ENCODE peak calls at places on chromosomes 2 and 18, in ten cellular contexts. C is heart right ventricle, Y is esophagus squamous epithelium, D is H9, E is lung, S is transverse colon, A is uterus, W is adipocyte, L is aorta, V is cardiac muscle cell. Z is an unnamed sample.
A peak's percentile ranks its signal among the peaks of the same experiment; 100 is the strongest.

GRCh38 chr2:161402297-161402696 is 13.8 kb upstream of the TBR1 start:
- DNase-seq in C (no peak), Y (no peak), D (no peak), E (no peak), S (no peak), A (no peak), W (no peak), L (no peak), V (no peak), Z (no peak)

GRCh38 chr18:55265130-55265675 is 305.9 kb upstream of the CCDC68 start:
- DNase-seq in C (no peak), Y (no peak), D (no peak), E (no peak), S (no peak), A (no peak), W (no peak), L (no peak), V (no peak), Z (no peak)

GRCh38 chr18:48631851-48632250 is 93.0 kb downstream of the CTIF start:
- DNase-seq in C (no peak), Y (no peak), D (no peak), E (no peak), S (no peak), A (no peak), W (no peak), L (no peak), V (no peak), Z (no peak)

GRCh38 chr2:101473911-101474751 is 781 bp downstream of the RFX8 start:
- DNase-seq in C (peak; percentile 71), Y (no peak), D (peak; percentile 59), E (peak; percentile 31), S (peak; percentile 16), A (peak; percentile 43), W (peak; percentile 70), L (peak; percentile 68), V (peak; percentile 68), Z (no peak)

GRCh38 chr18:25830787-25831186 is 259.6 kb downstream of the SS18 start:
- DNase-seq in C (peak; percentile 26), Y (no peak), D (no peak), E (peak; percentile 36), S (no peak), A (no peak), W (peak; percentile 66), L (peak; percentile 67), V (peak; percentile 80), Z (no peak)

GRCh38 chr2:136932700-136933099 is 167.4 kb downstream of the THSD7B start:
- DNase-seq in C (no peak), Y (no peak), D (peak; percentile 45), E (no peak), S (no peak), A (no peak), W (peak; percentile 5), L (no peak), V (no peak), Z (no peak)

GRCh38 chr2:216632952-216633615 is at the start of gene IGFBP2:
- DNase-seq in C (peak; percentile 61), Y (no peak), D (peak; percentile 87), E (no peak), S (peak; percentile 52), A (peak; percentile 44), W (peak; percentile 88), L (peak; percentile 77), V (peak; percentile 30), Z (no peak)

GRCh38 chr2:207805566-207806226 is 36.0 kb upstream of the FZD5 start:
- DNase-seq in C (no peak), Y (no peak), D (no peak), E (no peak), S (no peak), A (no peak), W (no peak), L (no peak), V (no peak), Z (no peak)

GRCh38 chr2:98822301-98823164 is 91.6 kb upstream of the MGAT4A start:
- DNase-seq in C (peak; percentile 75), Y (no peak), D (peak; percentile 62), E (peak; percentile 54), S (no peak), A (no peak), W (peak; percentile 36), L (peak; percentile 71), V (no peak), Z (peak; percentile 39)

GRCh38 chr18:76837071-76837470 is 14.7 kb downstream of the ZNF236 start:
- DNase-seq in C (no peak), Y (no peak), D (no peak), E (no peak), S (no peak), A (no peak), W (no peak), L (no peak), V (no peak), Z (no peak)

GRCh38 chr2:18435425-18436037 is 124.9 kb downstream of the RDH14 start:
- DNase-seq in C (no peak), Y (no peak), D (no peak), E (no peak), S (no peak), A (peak; percentile 50), W (peak; percentile 86), L (no peak), V (peak; percentile 89), Z (no peak)

GRCh38 chr2:1886405-1886992 is 142.2 kb upstream of the PXDN start:
- DNase-seq in C (peak; percentile 65), Y (no peak), D (peak; percentile 76), E (peak; percentile 63), S (peak; percentile 57), A (peak; percentile 25), W (peak; percentile 55), L (no peak), V (peak; percentile 74), Z (no peak)

GRCh38 chr18:72530622-72531021 is 13.5 kb downstream of the CBLN2 start:
- DNase-seq in C (no peak), Y (no peak), D (no peak), E (no peak), S (no peak), A (no peak), W (peak; percentile 53), L (no peak), V (no peak), Z (no peak)

GRCh38 chr2:162007447-162008040 is 66.5 kb downstream of the DPP4 start:
- DNase-seq in C (no peak), Y (no peak), D (no peak), E (no peak), S (no peak), A (no peak), W (peak; percentile 65), L (no peak), V (peak; percentile 45), Z (no peak)

GRCh38 chr2:204982303-204982702 is 437.0 kb downstream of the PARD3B start:
- DNase-seq in C (no peak), Y (no peak), D (peak; percentile 36), E (no peak), S (no peak), A (no peak), W (peak; percentile 21), L (no peak), V (peak; percentile 7), Z (no peak)

GRCh38 chr2:95333056-95333455 is 35.9 kb downstream of the KCNIP3 start:
- DNase-seq in C (no peak), Y (no peak), D (no peak), E (no peak), S (no peak), A (no peak), W (no peak), L (no peak), V (no peak), Z (no peak)

GRCh38 chr2:95336408-95336807 is 39.3 kb downstream of the KCNIP3 start:
- DNase-seq in C (no peak), Y (no peak), D (no peak), E (no peak), S (no peak), A (no peak), W (no peak), L (no peak), V (no peak), Z (no peak)

GRCh38 chr2:95333888-95334338 is 36.8 kb downstream of the KCNIP3 start:
- DNase-seq in C (peak; percentile 9), Y (no peak), D (no peak), E (no peak), S (peak; percentile 73), A (peak; percentile 84), W (no peak), L (peak; percentile 37), V (peak; percentile 65), Z (peak; percentile 24)

GRCh38 chr2:95334916-95335641 is 37.9 kb downstream of the KCNIP3 start:
- DNase-seq in C (no peak), Y (no peak), D (no peak), E (no peak), S (no peak), A (no peak), W (peak; percentile 44), L (no peak), V (no peak), Z (no peak)

GRCh38 chr2:95337829-95338228 is 40.7 kb downstream of the KCNIP3 start:
- DNase-seq in C (peak; percentile 2), Y (no peak), D (no peak), E (no peak), S (no peak), A (no peak), W (no peak), L (no peak), V (no peak), Z (no peak)
- H3K9me3 ChIP-seq in C (no peaks in the 10 kb centered on the region), Y (no peaks in the 10 kb centered on the region), D (no peaks in the 10 kb centered on the region), E (no peaks in the 10 kb centered on the region), S (no peaks in the 10 kb centered on the region), A (no peaks in the 10 kb centered on the region), W (no peaks in the 10 kb centered on the region), L (no peaks in the 10 kb centered on the region), V (no peaks in the 10 kb centered on the region), Z (no peaks in the 10 kb centered on the region)

GRCh38 chr2:65407240-65407639 is 25.2 kb downstream of the SPRED2 start:
- DNase-seq in C (no peak), Y (no peak), D (no peak), E (no peak), S (no peak), A (no peak), W (no peak), L (no peak), V (no peak), Z (no peak)
- H3K4me1 ChIP-seq in C (peaks cover 50% of the 10 kb centered on the region), Y (peaks cover 22% of the 10 kb centered on the region), D (peaks cover 28% of the 10 kb centered on the region), E (peaks cover 16% of the 10 kb centered on the region), S (peaks cover 29% of the 10 kb centered on the region), A (no peaks in the 10 kb centered on the region), W (peaks cover 49% of the 10 kb centered on the region), L (peaks cover 1% of the 10 kb centered on the region), V (peaks cover 21% of the 10 kb centered on the region), Z (peaks cover 9% of the 10 kb centered on the region)

GRCh38 chr2:202681688-202682205 is 47.0 kb downstream of the FAM117B start:
- DNase-seq in C (no peak), Y (no peak), D (no peak), E (no peak), S (peak; percentile 25), A (no peak), W (no peak), L (no peak), V (no peak), Z (no peak)
- H3K9me3 ChIP-seq in C (no peaks in the 10 kb centered on the region), Y (peaks cover 12% of the 10 kb centered on the region), D (no peaks in the 10 kb centered on the region), E (no peaks in the 10 kb centered on the region), S (no peaks in the 10 kb centered on the region), A (peaks cover 16% of the 10 kb centered on the region), W (peaks cover 11% of the 10 kb centered on the region), L (peaks cover 2% of the 10 kb centered on the region), V (no peaks in the 10 kb centered on the region), Z (peaks cover 4% of the 10 kb centered on the region)

DNA sequence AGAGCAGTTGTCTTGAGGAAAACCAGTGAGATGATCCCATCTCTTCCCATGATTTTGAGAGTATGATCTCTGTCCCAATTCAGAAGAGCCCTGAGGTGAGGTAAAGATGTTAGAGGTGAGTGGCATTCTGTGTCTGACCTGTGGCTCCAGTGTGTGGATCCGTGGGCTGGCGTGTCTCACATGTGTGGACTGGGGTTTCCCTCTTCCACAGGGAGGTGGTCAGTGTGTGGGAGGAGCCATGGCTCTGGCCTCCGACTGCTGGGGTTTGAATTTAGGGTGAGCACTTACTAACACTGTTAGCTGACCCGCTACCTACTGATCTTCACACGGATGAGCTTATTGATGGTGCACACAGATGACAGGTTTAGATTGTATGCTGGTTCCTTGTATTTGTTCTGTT is 31.2 kb downstream of the ASAP2 start:
- DNase-seq in C (no peak), Y (no peak), D (peak; percentile 15), E (no peak), S (no peak), A (no peak), W (no peak), L (peak; percentile 42), V (no peak), Z (no peak)
- H3K4me1 ChIP-seq in C (peaks cover 89% of the 10 kb centered on the region), Y (peaks cover 89% of the 10 kb centered on the region), D (no peaks in the 10 kb centered on the region), E (peaks cover 45% of the 10 kb centered on the region), S (peaks cover 17% of the 10 kb centered on the region), A (peaks cover 21% of the 10 kb centered on the region), W (peaks cover 66% of the 10 kb centered on the region), L (no peaks in the 10 kb centered on the region), V (no peaks in the 10 kb centered on the region), Z (no peaks in the 10 kb centered on the region)

Z was measured in CD8-positive, alpha-beta memory T cell.